ENCODE peak calls at places on chromosomes 16 and 17, in nine cellular contexts. One of them, this sample, is unnamed.

GRCh38 chr17:74545456-74546230 is at the start of gene CD300C:
- DNase-seq in fibroblast of lung: no peak
- DNase-seq in ovary: no peak
- DNase-seq in uterus: no peak
- DNase-seq in heart left ventricle: peak; percentile 53
- DNase-seq in mucosa of descending colon: no peak
- DNase-seq in lower lobe of right lung: peak; percentile 70
- DNase-seq in PC-9: no peak
- DNase-seq in fibroblast of mammary gland: no peak
- DNase-seq in this sample: no peak

GRCh38 chr16:27642753-27643152 is 92.8 kb downstream of the KATNIP start:
- DNase-seq in fibroblast of lung: peak; percentile 20
- DNase-seq in ovary: no peak
- DNase-seq in uterus: no peak
- DNase-seq in heart left ventricle: no peak
- DNase-seq in mucosa of descending colon: no peak
- DNase-seq in lower lobe of right lung: no peak
- DNase-seq in PC-9: peak; percentile 15
- DNase-seq in fibroblast of mammary gland: peak; percentile 43
- DNase-seq in this sample: peak; percentile 37

GRCh38 chr16:75570351-75571104 is 4.3 kb downstream of the GABARAPL2 start:
- DNase-seq in fibroblast of lung: no peak
- DNase-seq in ovary: no peak
- DNase-seq in uterus: no peak
- DNase-seq in heart left ventricle: no peak
- DNase-seq in mucosa of descending colon: no peak
- DNase-seq in lower lobe of right lung: no peak
- DNase-seq in PC-9: no peak
- DNase-seq in fibroblast of mammary gland: no peak
- DNase-seq in this sample: no peak

GRCh38 chr16:76932541-76933211 is 258.3 kb upstream of the MON1B start:
- DNase-seq in fibroblast of lung: peak; percentile 57
- DNase-seq in ovary: no peak
- DNase-seq in uterus: no peak
- DNase-seq in heart left ventricle: no peak
- DNase-seq in mucosa of descending colon: no peak
- DNase-seq in lower lobe of right lung: no peak
- DNase-seq in PC-9: no peak
- DNase-seq in fibroblast of mammary gland: peak; percentile 57
- DNase-seq in this sample: peak; percentile 32

GRCh38 chr17:21129023-21129681 is 2.4 kb downstream of the DHRS7B start:
- DNase-seq in fibroblast of lung: peak; percentile 34
- DNase-seq in ovary: no peak
- DNase-seq in uterus: peak; percentile 22
- DNase-seq in heart left ventricle: peak; percentile 39
- DNase-seq in mucosa of descending colon: no peak
- DNase-seq in lower lobe of right lung: no peak
- DNase-seq in PC-9: peak; percentile 12
- DNase-seq in fibroblast of mammary gland: peak; percentile 69
- DNase-seq in this sample: peak; percentile 47

GRCh38 chr17:74457146-74457819 is 9.2 kb upstream of the CD300A start:
- DNase-seq in fibroblast of lung: peak; percentile 20
- DNase-seq in ovary: peak; percentile 89
- DNase-seq in uterus: peak; percentile 80
- DNase-seq in heart left ventricle: peak; percentile 84
- DNase-seq in mucosa of descending colon: peak; percentile 79
- DNase-seq in lower lobe of right lung: peak; percentile 86
- DNase-seq in PC-9: peak; percentile 63
- DNase-seq in fibroblast of mammary gland: peak; percentile 63
- DNase-seq in this sample: peak; percentile 24

GRCh38 chr17:1920948-1921351 is 91.1 kb downstream of the RPA1 start:
- DNase-seq in fibroblast of lung: peak; percentile 21
- DNase-seq in ovary: no peak
- DNase-seq in uterus: no peak
- DNase-seq in heart left ventricle: no peak
- DNase-seq in mucosa of descending colon: no peak
- DNase-seq in lower lobe of right lung: no peak
- DNase-seq in PC-9: no peak
- DNase-seq in fibroblast of mammary gland: no peak
- DNase-seq in this sample: no peak

GRCh38 chr17:9054611-9055010 is 33.3 kb downstream of the NTN1 start:
- DNase-seq in fibroblast of lung: no peak
- DNase-seq in ovary: no peak
- DNase-seq in uterus: no peak
- DNase-seq in heart left ventricle: no peak
- DNase-seq in mucosa of descending colon: no peak
- DNase-seq in lower lobe of right lung: no peak
- DNase-seq in PC-9: no peak
- DNase-seq in fibroblast of mammary gland: no peak
- DNase-seq in this sample: no peak

GRCh38 chr17:74123866-74124265 is 79.6 kb upstream of the RPL38 start:
- DNase-seq in fibroblast of lung: no peak
- DNase-seq in ovary: no peak
- DNase-seq in uterus: no peak
- DNase-seq in heart left ventricle: no peak
- DNase-seq in mucosa of descending colon: no peak
- DNase-seq in lower lobe of right lung: no peak
- DNase-seq in PC-9: no peak
- DNase-seq in fibroblast of mammary gland: no peak
- DNase-seq in this sample: no peak

GRCh38 chr16:89285381-89285780 is 67.9 kb downstream of the ZNF778 start:
- DNase-seq in fibroblast of lung: no peak
- DNase-seq in ovary: no peak
- DNase-seq in uterus: no peak
- DNase-seq in heart left ventricle: no peak
- DNase-seq in mucosa of descending colon: no peak
- DNase-seq in lower lobe of right lung: no peak
- DNase-seq in PC-9: no peak
- DNase-seq in fibroblast of mammary gland: no peak
- DNase-seq in this sample: no peak

DNA sequence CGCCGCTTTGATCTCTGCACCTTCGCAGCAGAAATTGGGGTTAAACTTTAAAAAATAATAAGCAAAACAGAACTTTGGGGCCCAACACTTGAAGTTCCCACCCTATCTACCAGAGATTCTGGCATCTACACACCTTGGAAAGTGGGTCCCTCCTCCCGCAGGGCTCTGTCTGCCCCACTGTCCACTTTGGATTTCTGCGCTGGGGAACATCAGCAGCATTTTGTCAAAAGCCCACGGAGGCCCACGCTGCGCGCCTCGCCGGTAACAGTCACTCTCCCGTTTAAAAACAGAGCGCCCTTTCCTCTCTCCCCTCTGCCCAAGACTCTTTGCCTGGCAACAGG is 725 bp upstream of the WNT9B start:
- DNase-seq in fibroblast of lung: no peak
- DNase-seq in ovary: no peak
- DNase-seq in uterus: no peak
- DNase-seq in heart left ventricle: no peak
- DNase-seq in mucosa of descending colon: no peak
- DNase-seq in lower lobe of right lung: no peak
- DNase-seq in PC-9: no peak
- DNase-seq in fibroblast of mammary gland: no peak
- DNase-seq in this sample: no peak
- H3K4me3 ChIP-seq in fibroblast of lung: no peak overlapping the region
- H3K4me3 ChIP-seq in ovary: no peak overlapping the region
- H3K4me3 ChIP-seq in uterus: no peak overlapping the region
- H3K4me3 ChIP-seq in heart left ventricle: no peak overlapping the region
- H3K4me3 ChIP-seq in mucosa of descending colon: no peak overlapping the region
- H3K4me3 ChIP-seq in lower lobe of right lung: no peak overlapping the region
- H3K4me3 ChIP-seq in PC-9: no peak overlapping the region
- H3K4me3 ChIP-seq in fibroblast of mammary gland: no peak overlapping the region
- H3K4me3 ChIP-seq in this sample: no peak overlapping the region

DNA sequence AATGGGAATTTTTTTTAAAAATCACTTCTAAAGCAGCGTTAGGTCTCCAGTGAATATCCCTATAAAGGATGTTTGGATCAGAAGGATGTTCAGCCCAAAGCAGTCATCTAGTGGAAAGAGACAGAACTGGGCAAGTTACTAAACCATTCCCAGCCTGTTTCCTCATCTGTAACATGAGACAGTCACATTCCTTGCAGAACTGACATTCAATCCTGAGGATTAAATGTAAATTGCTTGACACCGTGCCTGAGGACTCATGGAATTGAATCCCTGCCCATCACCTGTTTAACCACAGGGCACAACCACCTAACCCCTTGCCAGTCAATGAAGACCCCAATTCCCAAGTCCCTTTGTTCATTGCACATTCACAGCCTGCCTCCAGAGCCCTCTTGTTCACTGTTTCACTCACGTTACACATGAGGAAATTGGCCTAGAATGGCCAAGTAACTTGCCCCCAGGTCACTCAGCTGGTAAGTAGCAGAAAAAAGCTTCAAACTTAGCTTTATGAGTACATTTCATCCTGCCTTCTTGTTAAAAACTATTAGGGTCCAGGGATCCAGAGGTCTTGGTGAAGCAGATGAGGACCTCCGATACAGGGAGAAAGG is 1.4 kb downstream of the CMTM2 start:
- DNase-seq in fibroblast of lung: peak; percentile 88
- DNase-seq in ovary: no peak
- DNase-seq in uterus: no peak
- DNase-seq in heart left ventricle: no peak
- DNase-seq in mucosa of descending colon: no peak
- DNase-seq in lower lobe of right lung: no peak
- DNase-seq in PC-9: peak; percentile 25
- DNase-seq in fibroblast of mammary gland: peak; percentile 83
- DNase-seq in this sample: peak; percentile 72
- TF ChIP-seq CTCF in fibroblast of lung: no peak
- TF ChIP-seq CTCF in ovary: no peak
- TF ChIP-seq CTCF in uterus: no peak
- TF ChIP-seq CTCF in heart left ventricle: no peak
- TF ChIP-seq CTCF in mucosa of descending colon: no peak
- TF ChIP-seq CTCF in lower lobe of right lung: no peak
- TF ChIP-seq CTCF in PC-9: no peak
- TF ChIP-seq CTCF in fibroblast of mammary gland: peak; percentile 46
- TF ChIP-seq CTCF in this sample: peak; percentile 30

GRCh38 chr17:16872836-16873653 is 98.9 kb downstream of the TNFRSF13B start:
- DNase-seq in fibroblast of lung: no peak
- DNase-seq in ovary: no peak
- DNase-seq in uterus: peak; percentile 13
- DNase-seq in heart left ventricle: no peak
- DNase-seq in mucosa of descending colon: peak; percentile 51
- DNase-seq in lower lobe of right lung: no peak
- DNase-seq in PC-9: peak; percentile 46
- DNase-seq in fibroblast of mammary gland: peak; percentile 13
- DNase-seq in this sample: peak; percentile 17
- H3K4me3 ChIP-seq in fibroblast of lung: no peak overlapping the region
- H3K4me3 ChIP-seq in ovary: no peak overlapping the region
- H3K4me3 ChIP-seq in uterus: no peak overlapping the region
- H3K4me3 ChIP-seq in heart left ventricle: no peak overlapping the region
- H3K4me3 ChIP-seq in mucosa of descending colon: no peak overlapping the region
- H3K4me3 ChIP-seq in lower lobe of right lung: no peak overlapping the region
- H3K4me3 ChIP-seq in PC-9: no peak overlapping the region
- H3K4me3 ChIP-seq in fibroblast of mammary gland: no peak overlapping the region
- H3K4me3 ChIP-seq in this sample: no peak overlapping the region

GRCh38 chr16:66899945-66900688 is 18.6 kb downstream of the CDH16 start:
- DNase-seq in fibroblast of lung: peak; percentile 63
- DNase-seq in ovary: peak; percentile 92
- DNase-seq in uterus: peak; percentile 85
- DNase-seq in heart left ventricle: peak; percentile 89
- DNase-seq in mucosa of descending colon: peak; percentile 84
- DNase-seq in lower lobe of right lung: peak; percentile 76
- DNase-seq in PC-9: peak; percentile 75
- DNase-seq in fibroblast of mammary gland: peak; percentile 68
- DNase-seq in this sample: peak; percentile 75

GRCh38 chr16:66903544-66904427 is 14.9 kb downstream of the CDH16 start:
- DNase-seq in fibroblast of lung: no peak
- DNase-seq in ovary: no peak
- DNase-seq in uterus: no peak
- DNase-seq in heart left ventricle: peak; percentile 91
- DNase-seq in mucosa of descending colon: no peak
- DNase-seq in lower lobe of right lung: peak; percentile 7
- DNase-seq in PC-9: no peak
- DNase-seq in fibroblast of mammary gland: no peak
- DNase-seq in this sample: no peak

GRCh38 chr16:66900721-66901441 is 17.8 kb downstream of the CDH16 start:
- DNase-seq in fibroblast of lung: no peak
- DNase-seq in ovary: peak; percentile 64
- DNase-seq in uterus: peak; percentile 55
- DNase-seq in heart left ventricle: no peak
- DNase-seq in mucosa of descending colon: no peak
- DNase-seq in lower lobe of right lung: no peak
- DNase-seq in PC-9: no peak
- DNase-seq in fibroblast of mammary gland: no peak
- DNase-seq in this sample: peak; percentile 32

GRCh38 chr16:66902648-66903543 is 15.8 kb downstream of the CDH16 start:
- DNase-seq in fibroblast of lung: no peak
- DNase-seq in ovary: no peak
- DNase-seq in uterus: no peak
- DNase-seq in heart left ventricle: peak; percentile 87
- DNase-seq in mucosa of descending colon: no peak
- DNase-seq in lower lobe of right lung: no peak
- DNase-seq in PC-9: no peak
- DNase-seq in fibroblast of mammary gland: no peak
- DNase-seq in this sample: no peak

GRCh38 chr16:66901626-66902025 is 17.1 kb downstream of the CDH16 start:
- DNase-seq in fibroblast of lung: no peak
- DNase-seq in ovary: no peak
- DNase-seq in uterus: no peak
- DNase-seq in heart left ventricle: peak; percentile 82
- DNase-seq in mucosa of descending colon: no peak
- DNase-seq in lower lobe of right lung: peak; percentile 42
- DNase-seq in PC-9: no peak
- DNase-seq in fibroblast of mammary gland: no peak
- DNase-seq in this sample: no peak
- TF ChIP-seq CTCF in fibroblast of lung: no peak
- TF ChIP-seq CTCF in ovary: no peak
- TF ChIP-seq CTCF in uterus: no peak
- TF ChIP-seq CTCF in heart left ventricle: no peak
- TF ChIP-seq CTCF in mucosa of descending colon: no peak
- TF ChIP-seq CTCF in lower lobe of right lung: no peak
- TF ChIP-seq CTCF in PC-9: no peak
- TF ChIP-seq CTCF in fibroblast of mammary gland: no peak
- TF ChIP-seq CTCF in this sample: no peak

GRCh38 chr17:66604381-66604780 is 230.5 kb upstream of the CACNG5 start:
- DNase-seq in fibroblast of lung: peak; percentile 32
- DNase-seq in ovary: no peak
- DNase-seq in uterus: no peak
- DNase-seq in heart left ventricle: no peak
- DNase-seq in mucosa of descending colon: no peak
- DNase-seq in lower lobe of right lung: no peak
- DNase-seq in PC-9: no peak
- DNase-seq in fibroblast of mammary gland: no peak
- DNase-seq in this sample: no peak
- H3K4me3 ChIP-seq in fibroblast of lung: no peak overlapping the region
- H3K4me3 ChIP-seq in ovary: no peak overlapping the region
- H3K4me3 ChIP-seq in uterus: no peak overlapping the region
- H3K4me3 ChIP-seq in heart left ventricle: no peak overlapping the region
- H3K4me3 ChIP-seq in mucosa of descending colon: no peak overlapping the region
- H3K4me3 ChIP-seq in lower lobe of right lung: no peak overlapping the region
- H3K4me3 ChIP-seq in PC-9: no peak overlapping the region
- H3K4me3 ChIP-seq in fibroblast of mammary gland: no peak overlapping the region
- H3K4me3 ChIP-seq in this sample: no peak overlapping the region

GRCh38 chr17:38456031-38456815 is 28.0 kb downstream of the ARHGAP23 start:
- DNase-seq in fibroblast of lung: no peak
- DNase-seq in ovary: no peak
- DNase-seq in uterus: no peak
- DNase-seq in heart left ventricle: no peak
- DNase-seq in mucosa of descending colon: no peak
- DNase-seq in lower lobe of right lung: no peak
- DNase-seq in PC-9: no peak
- DNase-seq in fibroblast of mammary gland: no peak
- DNase-seq in this sample: no peak
- TF ChIP-seq CTCF in fibroblast of lung: peak; percentile 31
- TF ChIP-seq CTCF in ovary: no peak
- TF ChIP-seq CTCF in uterus: peak; percentile 7
- TF ChIP-seq CTCF in heart left ventricle: no peak
- TF ChIP-seq CTCF in mucosa of descending colon: no peak
- TF ChIP-seq CTCF in lower lobe of right lung: peak; percentile 6
- TF ChIP-seq CTCF in PC-9: no peak
- TF ChIP-seq CTCF in fibroblast of mammary gland: no peak
- TF ChIP-seq CTCF in this sample: peak; percentile 39

GRCh38 chr17:29616300-29617048 is 6.2 kb downstream of the CORO6 start:
- DNase-seq in fibroblast of lung: no peak
- DNase-seq in ovary: no peak
- DNase-seq in uterus: no peak
- DNase-seq in heart left ventricle: no peak
- DNase-seq in mucosa of descending colon: peak; percentile 64
- DNase-seq in lower lobe of right lung: no peak
- DNase-seq in PC-9: no peak
- DNase-seq in fibroblast of mammary gland: no peak
- DNase-seq in this sample: no peak
- H3K4me3 ChIP-seq in fibroblast of lung: no peak overlapping the region
- H3K4me3 ChIP-seq in ovary: peak overlapping the region; percentile 40
- H3K4me3 ChIP-seq in uterus: peak overlapping the region; percentile 34
- H3K4me3 ChIP-seq in heart left ventricle: peak overlapping the region; percentile 40
- H3K4me3 ChIP-seq in mucosa of descending colon: no peak overlapping the region
- H3K4me3 ChIP-seq in lower lobe of right lung: peak overlapping the region; percentile 53
- H3K4me3 ChIP-seq in PC-9: no peak overlapping the region
- H3K4me3 ChIP-seq in fibroblast of mammary gland: peak overlapping the region; percentile 27
- H3K4me3 ChIP-seq in this sample: no peak overlapping the region